ENCODE peak calls at places on chromosomes 16 and 17, in four cellular contexts. X, H, C and V are unnamed samples.
A peak's percentile ranks its signal among the peaks of the same experiment; 100 is the strongest.

GRCh38 chr17:75011788-75012319 is 616 bp upstream of the MRPL58 start:
- DNase-seq in C (peak; percentile 74), H (peak; percentile 5), X (no peak), V (no peak)

GRCh38 chr17:67830440-67830839 is 5.1 kb downstream of the BPTF start:
- DNase-seq in C (no peak), X (no peak), H (no peak), V (no peak)

GRCh38 chr17:40648326-40648968 is 829 bp upstream of the SMARCE1 start:
- DNase-seq in H (no peak), X (peak; percentile 28), C (peak; percentile 56), V (no peak)

GRCh38 chr16:3434373-3434772 is 8.9 kb downstream of the ZNF597 start:
- DNase-seq in C (no peak), X (no peak), H (no peak), V (no peak)

GRCh38 chr16:87956771-87957279 is 5.6 kb downstream of the BANP start:
- DNase-seq in X (peak; percentile 32), H (peak; percentile 39), C (peak; percentile 34), V (no peak)

GRCh38 chr17:34671191-34671590 is 91.8 kb downstream of the TMEM132E start:
- DNase-seq in X (no peak), H (no peak), C (no peak), V (no peak)

GRCh38 chr17:74199306-74200092 is 4.0 kb upstream of the RPL38 start:
- DNase-seq in H (peak; percentile 78), C (peak; percentile 52), X (peak; percentile 89), V (no peak)

GRCh38 chr16:53695070-53695469 is 8.6 kb downstream of the RPGRIP1L start:
- DNase-seq in H (no peak), X (no peak), C (no peak), V (no peak)

GRCh38 chr17:72187544-72187943 is 66.7 kb downstream of the SOX9 start:
- DNase-seq in X (no peak), C (no peak), H (no peak), V (no peak)

GRCh38 chr17:8839410-8839935 is 28.0 kb downstream of the PIK3R6 start:
- DNase-seq in X (no peak), C (no peak), H (no peak), V (peak; percentile 43)

GRCh38 chr17:77957215-77957868 is 1.2 kb upstream of the TNRC6C start:
- DNase-seq in H (no peak), C (no peak), X (peak; percentile 34), V (no peak)

GRCh38 chr17:75864448-75864871 is 9.3 kb upstream of the WBP2 start:
- DNase-seq in H (peak; percentile 38), X (no peak), C (no peak), V (no peak)

GRCh38 chr17:77631307-77631706 is 327.2 kb upstream of the TNRC6C start:
- DNase-seq in X (no peak), C (no peak), H (no peak), V (no peak)

GRCh38 chr16:76194621-76195015 is 82.6 kb upstream of the CNTNAP4 start:
- DNase-seq in H (no peak), X (no peak), C (no peak), V (no peak)

GRCh38 chr17:8057691-8058114 is 18.8 kb downstream of the ALOX15B start:
- DNase-seq in X (peak; percentile 97), C (peak; percentile 75), H (peak; percentile 52), V (no peak)

GRCh38 chr17:66354472-66354871 is 52.1 kb downstream of the PRKCA start:
- DNase-seq in X (no peak), C (no peak), H (no peak), V (no peak)
- TF ChIP-seq RNF2 in X (no peak), C (no peak), H (no peak), V (no peak)

DNA sequence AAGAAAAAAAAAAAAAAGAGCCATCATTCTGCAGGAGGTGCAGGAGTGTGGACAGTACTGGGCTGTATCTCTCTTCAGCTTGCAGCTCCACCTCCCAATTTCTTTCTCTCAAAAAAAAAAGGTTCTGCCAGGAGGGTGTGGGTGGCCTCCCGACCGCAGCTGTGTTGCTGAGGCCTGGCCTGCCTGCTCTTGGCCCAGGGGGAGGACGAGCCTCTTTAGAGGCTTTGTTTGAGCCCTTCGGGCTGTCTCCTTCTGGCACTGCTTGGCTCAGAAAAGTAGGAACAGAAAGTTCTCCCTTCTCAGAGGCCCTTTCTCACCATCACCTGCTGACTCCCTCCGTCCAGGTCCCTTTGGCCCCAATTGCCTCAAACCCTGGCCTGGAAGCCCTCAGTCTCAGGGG is 22.2 kb upstream of the C17orf107 start:
- DNase-seq in X (no peak), H (no peak), C (no peak), V (no peak)
- TF ChIP-seq RNF2 in X (no peak), H (no peak), C (no peak), V (no peak)

GRCh38 chr16:56450275-56450889 is 750 bp downstream of the NUDT21 start:
- DNase-seq in X (no peak), H (no peak), C (no peak), V (no peak)
- TF ChIP-seq RNF2 in X (no peak), H (no peak), C (no peak), V (no peak)

GRCh38 chr17:17071531-17072360 is 29.5 kb downstream of the MPRIP start:
- DNase-seq in X (no peak), C (no peak), H (no peak), V (no peak)
- TF ChIP-seq RNF2 in X (no peak), C (no peak), H (no peak), V (no peak)

DNA sequence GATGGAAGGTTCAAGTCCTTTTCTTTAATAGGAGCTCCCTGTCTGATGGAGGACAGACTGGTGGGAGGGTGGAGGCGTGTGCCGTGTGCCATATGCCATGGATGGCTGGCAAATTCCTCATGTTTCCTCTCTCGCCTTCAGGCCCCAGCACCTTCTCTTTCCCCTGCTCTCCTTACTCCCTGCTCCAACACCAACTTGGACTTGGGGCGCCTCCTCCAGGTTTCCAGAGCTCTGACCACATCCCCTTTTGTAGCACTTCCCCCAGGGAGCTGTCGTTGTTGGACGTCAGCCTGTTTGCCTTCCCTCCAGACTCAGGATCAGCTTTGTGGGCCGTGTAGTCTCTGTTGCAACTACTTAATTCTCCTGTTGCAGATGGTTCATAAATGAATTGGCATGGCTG is 30.7 kb downstream of the TMC7 start:
- DNase-seq in X (no peak), C (peak; percentile 41), H (no peak), V (no peak)
- TF ChIP-seq RNF2 in X (no peak), C (no peak), H (no peak), V (no peak)

DNA sequence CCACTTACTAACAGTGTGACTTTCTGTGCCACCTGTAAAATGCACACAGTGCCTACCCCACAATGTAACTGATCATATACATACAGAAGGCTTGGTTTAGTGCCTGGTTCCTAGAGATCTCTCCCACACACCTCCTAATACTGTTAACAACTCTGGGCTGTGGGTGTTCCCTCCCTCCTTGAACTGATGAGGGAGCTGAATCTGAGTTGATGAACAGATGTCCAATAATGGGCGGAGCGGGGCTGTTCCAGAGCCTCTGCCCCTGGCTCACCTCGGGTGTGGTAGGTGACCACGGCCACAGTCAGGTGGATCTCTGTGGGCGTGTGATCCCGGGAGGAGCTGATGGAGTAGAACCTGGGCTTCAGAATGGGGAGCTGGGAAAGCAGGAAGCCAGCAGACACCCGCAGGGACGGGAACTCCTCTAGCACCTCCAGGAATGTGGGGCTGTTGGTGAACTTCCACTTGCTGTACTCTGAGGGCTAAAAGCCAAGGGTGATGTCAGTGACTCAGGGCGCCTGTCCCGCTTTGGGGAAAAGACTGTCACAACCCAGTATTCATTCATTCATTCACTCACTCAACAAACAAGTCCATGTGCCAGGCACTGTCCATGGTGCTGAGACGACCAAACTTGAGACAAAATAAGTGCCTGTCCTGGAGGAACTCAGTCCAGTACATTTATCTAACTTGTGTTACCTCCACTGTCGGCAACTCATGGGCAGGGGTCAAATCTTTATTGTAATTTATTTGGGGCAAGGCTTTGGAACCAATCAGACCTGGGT is 37.6 kb downstream of the NOS2 start:
- DNase-seq in H (no peak), X (no peak), C (no peak), V (peak; percentile 72)
- TF ChIP-seq RNF2 in H (no peak), X (no peak), C (no peak), V (no peak)

DNA sequence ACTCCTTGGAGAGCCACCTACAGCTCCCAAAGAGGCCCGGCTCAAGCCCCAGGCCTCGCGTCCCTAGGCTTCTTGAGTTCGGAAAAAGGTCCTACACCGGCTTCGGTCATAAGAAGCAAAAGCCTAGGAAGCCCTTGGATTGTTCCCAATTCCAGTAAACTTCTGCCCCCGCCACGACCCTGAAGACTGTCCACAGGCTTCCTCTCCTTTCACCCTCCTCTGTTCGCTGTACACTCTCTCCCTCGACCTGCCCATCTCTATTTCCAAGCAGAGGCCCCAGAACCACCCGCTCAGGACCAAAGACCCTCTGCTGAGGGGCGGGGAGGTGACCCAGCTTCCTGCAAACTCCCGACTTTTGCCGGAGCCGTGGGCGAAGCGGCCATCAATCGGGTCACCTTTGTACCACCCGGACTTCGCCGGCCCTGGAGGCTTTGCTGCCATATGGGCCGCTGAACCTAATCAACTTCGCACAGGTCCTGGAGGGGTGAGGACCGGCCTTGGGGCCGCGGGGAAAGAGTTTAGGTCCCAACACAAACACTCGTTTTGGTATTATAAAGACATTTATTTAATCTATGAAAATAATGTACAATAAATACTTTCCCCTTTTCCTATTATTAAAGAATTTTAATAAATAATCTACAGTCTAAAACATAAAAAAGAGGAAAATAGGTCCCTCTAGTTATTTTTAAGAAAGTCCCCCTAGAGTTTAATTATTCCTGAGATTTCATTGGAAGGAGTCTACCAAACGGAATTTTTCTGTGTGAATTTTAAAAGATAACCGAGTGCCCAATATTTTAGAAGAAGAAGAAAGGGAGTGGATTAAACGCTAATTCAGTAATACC is 2.6 kb downstream of the HOXB2 start:
- DNase-seq in H (no peak), C (no peak), X (no peak), V (no peak)
- TF ChIP-seq RNF2 in H (no peak), C (no peak), X (no peak), V (peak; percentile 78)

GRCh38 chr17:61410100-61410551 is 10.5 kb downstream of the TBX2 start:
- DNase-seq in H (no peak), X (no peak), C (no peak), V (no peak)

GRCh38 chr17:61411114-61411943 is 11.7 kb downstream of the TBX2 start:
- DNase-seq in C (no peak), H (no peak), X (no peak), V (no peak)

GRCh38 chr17:61410555-61411089 is 11.0 kb downstream of the TBX2 start:
- DNase-seq in C (no peak), X (no peak), H (no peak), V (peak; percentile 91)

GRCh38 chr17:61408151-61409041 is 8.8 kb downstream of the TBX2 start:
- DNase-seq in H (no peak), C (no peak), X (no peak), V (peak; percentile 64)

DNA sequence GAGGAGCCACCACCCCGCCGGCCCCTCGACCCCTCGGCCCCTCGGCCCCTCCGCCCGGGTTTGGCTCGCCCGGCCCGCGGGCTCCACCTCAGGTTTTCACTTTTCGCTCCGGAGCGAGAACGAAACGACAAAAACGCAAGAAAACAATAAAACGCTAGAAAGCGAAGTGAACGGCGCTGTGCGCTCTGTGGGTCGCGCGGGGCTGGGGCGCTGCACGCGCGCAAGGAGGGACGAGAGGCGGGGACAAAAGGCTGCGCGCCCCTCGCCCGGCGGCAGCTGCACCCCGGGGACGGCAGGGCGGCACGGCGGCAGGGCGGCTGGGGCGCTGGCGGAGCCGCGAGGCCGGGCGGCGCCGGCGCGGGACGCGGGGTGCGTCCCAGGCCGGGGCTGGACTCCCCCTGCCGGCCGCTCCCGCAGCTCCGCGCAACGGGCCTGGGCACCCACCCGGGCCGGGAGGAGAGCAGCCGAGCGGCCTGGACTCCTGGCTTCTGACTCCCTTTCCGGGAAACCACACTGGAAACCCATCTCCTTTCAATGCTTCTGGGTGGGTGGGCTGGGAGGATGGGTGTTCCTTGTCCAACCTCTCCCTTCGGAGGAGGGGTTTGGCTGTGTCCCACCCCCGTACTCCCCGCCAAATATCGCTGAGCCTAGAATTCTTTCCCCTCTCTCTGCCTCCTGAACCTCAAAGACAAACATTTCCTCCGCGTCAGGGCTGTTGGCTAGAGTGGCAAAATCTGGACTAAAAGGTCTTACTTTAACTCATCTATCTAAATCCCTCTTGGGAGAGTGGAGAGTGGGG is 9.9 kb downstream of the TBX2 start:
- DNase-seq in H (peak; percentile 81), X (peak; percentile 91), C (no peak), V (no peak)
- TF ChIP-seq RNF2 in H (no peak), X (peak; percentile 74), C (no peak), V (peak; percentile 6)

GRCh38 chr17:66397486-66397885 is 95.1 kb downstream of the PRKCA start:
- DNase-seq in H (no peak), C (no peak), X (no peak), V (no peak)
- TF ChIP-seq RNF2 in H (no peak), C (no peak), X (no peak), V (no peak)